ENCODE peak calls at places on chromosomes 3 and 15, in eight cellular contexts. A is HCT116, N is H1, B is endothelial cell of umbilical vein, H is A549, W is HepG2, O is K562, D is GM12878. X is an unnamed sample.

GRCh38 chr15:73982251-73982962 is 9.7 kb downstream of the STOML1 start:
- DNase-seq in D (no peak), B (peak), W (no peak), H (no peak), N (no peak), A (no peak), O (no peak), X (no peak)

GRCh38 chr15:87949214-87949933 is 307.2 kb downstream of the NTRK3 start:
- DNase-seq in B (no peak), H (no peak), A (no peak), W (no peak), O (no peak), D (no peak), N (no peak), X (no peak)

GRCh38 chr15:70632981-70633380 is 130.4 kb downstream of the UACA start:
- DNase-seq in N (no peak), H (no peak), O (no peak), B (no peak), A (no peak), W (no peak), D (no peak), X (peak)

GRCh38 chr15:82580713-82581112 is 40.5 kb upstream of the RPS17 start:
- DNase-seq in B (no peak), O (no peak), W (no peak), A (no peak), D (no peak), H (no peak), N (no peak), X (no peak)

GRCh38 chr3:108346301-108346989 is 50.1 kb downstream of the HHLA2 start:
- DNase-seq in D (no peak), A (no peak), B (no peak), W (no peak), O (no peak), H (no peak), N (no peak), X (peak)

GRCh38 chr15:78004919-78005634 is 72.4 kb downstream of the TBC1D2B start:
- DNase-seq in D (no peak), H (peak), O (no peak), N (no peak), B (peak), A (no peak), W (no peak), X (no peak)

GRCh38 chr3:185152433-185153169 is at the start of gene C3orf70:
- DNase-seq in A (no peak), B (peak), D (no peak), H (peak), N (peak), W (no peak), O (peak), X (peak)

GRCh38 chr3:29468150-29468549 is 187.3 kb downstream of the RBMS3 start:
- DNase-seq in H (no peak), A (no peak), D (no peak), B (no peak), W (no peak), O (no peak), N (no peak), X (no peak)

GRCh38 chr3:49236226-49236625 is 40.8 kb downstream of the C3orf62 start:
- DNase-seq in N (no peak), W (no peak), O (no peak), H (no peak), A (no peak), B (peak), D (no peak), X (no peak)

GRCh38 chr3:197135212-197135611 is 105.6 kb upstream of the MELTF start:
- DNase-seq in H (no peak), O (no peak), A (no peak), B (peak), D (no peak), W (no peak), N (no peak), X (no peak)
- TF ChIP-seq MAX in H (no peak), O (no peak), A (no peak), B (no peak), D (no peak), W (no peak), N (no peak), X (no peak)

GRCh38 chr15:96341465-96342142 is 11.1 kb downstream of the NR2F2 start:
- DNase-seq in A (no peak), B (peak), H (no peak), W (no peak), D (no peak), N (peak), O (no peak), X (no peak)

GRCh38 chr15:96339662-96340347 is 9.3 kb downstream of the NR2F2 start:
- DNase-seq in O (no peak), H (no peak), N (no peak), B (peak), W (no peak), D (no peak), A (no peak), X (no peak)

GRCh38 chr15:96340348-96340610 is 9.8 kb downstream of the NR2F2 start:
- DNase-seq in H (no peak), B (peak), W (no peak), D (no peak), A (no peak), N (no peak), O (no peak), X (no peak)

GRCh38 chr15:96342143-96342466 is 11.6 kb downstream of the NR2F2 start:
- DNase-seq in H (no peak), A (no peak), B (peak), W (no peak), D (no peak), O (no peak), N (no peak), X (no peak)

GRCh38 chr15:96340611-96341464 is 10.3 kb downstream of the NR2F2 start:
- DNase-seq in A (no peak), W (no peak), O (no peak), H (peak), B (peak), N (peak), D (no peak), X (no peak)
- TF ChIP-seq POLR2A in A (no peak), W (no peak), O (no peak), H (peak), B (no peak), N (no peak), D (no peak), X (no peak)

DNA sequence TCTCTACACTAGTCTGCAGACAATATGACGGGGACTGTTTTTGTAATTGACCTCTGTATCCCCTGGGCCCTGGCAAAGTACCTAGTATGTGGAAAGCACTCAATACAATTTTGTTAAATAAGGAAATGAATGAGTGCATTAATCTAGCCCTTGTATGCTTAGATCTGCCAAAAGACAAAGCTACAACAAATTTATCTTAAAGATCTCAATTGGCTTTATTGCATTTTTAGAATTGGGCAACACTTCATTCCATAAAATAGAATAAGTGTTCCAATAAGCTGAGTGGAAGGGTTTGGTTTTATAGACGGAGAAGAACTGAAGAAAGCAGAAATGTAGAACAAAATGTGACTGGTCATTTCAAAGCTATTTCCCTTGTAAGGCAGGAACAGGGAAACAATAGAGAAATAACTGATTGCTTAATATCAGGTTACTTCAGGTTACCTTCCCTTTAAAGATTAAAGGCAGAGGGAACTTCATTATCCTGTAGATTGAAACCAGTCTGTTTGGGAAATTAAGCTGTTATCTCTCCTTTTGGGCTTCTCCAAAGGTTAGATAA is 108.3 kb upstream of the MME start:
- DNase-seq in N (no peak), O (no peak), A (no peak), W (no peak), D (no peak), B (peak), H (peak), X (no peak)
- H3K4me3 ChIP-seq in N (no peak), O (no peak), A (no peak), W (no peak), D (no peak), B (no peak), H (no peak), X (no peak)

GRCh38 chr15:95868970-95869369 is 461.5 kb upstream of the NR2F2 start:
- DNase-seq in N (no peak), W (no peak), H (no peak), O (no peak), A (no peak), D (no peak), B (no peak), X (no peak)

GRCh38 chr15:95875141-95875643 is 455.3 kb upstream of the NR2F2 start:
- DNase-seq in D (no peak), O (no peak), H (no peak), A (no peak), B (peak), W (peak), N (no peak), X (no peak)

GRCh38 chr15:95869920-95870319 is 460.6 kb upstream of the NR2F2 start:
- DNase-seq in N (no peak), H (no peak), D (no peak), O (no peak), B (no peak), A (no peak), W (no peak), X (no peak)

GRCh38 chr15:95872366-95872771 is 458.1 kb upstream of the NR2F2 start:
- DNase-seq in O (no peak), A (no peak), H (no peak), W (no peak), N (no peak), D (no peak), B (no peak), X (no peak)

GRCh38 chr15:95874625-95875024 is 455.9 kb upstream of the NR2F2 start:
- DNase-seq in H (no peak), B (no peak), A (no peak), N (no peak), O (no peak), W (no peak), D (no peak), X (no peak)
- TF ChIP-seq MAX in H (no peak), B (no peak), A (no peak), N (no peak), O (no peak), W (no peak), D (no peak), X (no peak)

GRCh38 chr3:111517801-111518200 is 24.2 kb upstream of the CD96 start:
- DNase-seq in A (no peak), N (no peak), D (no peak), O (no peak), B (no peak), W (no peak), H (no peak), X (no peak)
- TF ChIP-seq POLR2A in A (no peak), N (no peak), D (no peak), O (no peak), B (no peak), W (no peak), H (no peak), X (no peak)

GRCh38 chr15:98753726-98754125 is 105.4 kb downstream of the IGF1R start:
- DNase-seq in W (no peak), O (no peak), A (no peak), D (no peak), H (no peak), N (no peak), B (no peak), X (no peak)

GRCh38 chr15:98755781-98756180 is 107.4 kb downstream of the IGF1R start:
- DNase-seq in N (no peak), H (no peak), A (no peak), W (no peak), D (no peak), B (no peak), O (no peak), X (no peak)

GRCh38 chr15:98751767-98752166 is 103.4 kb downstream of the IGF1R start:
- DNase-seq in B (no peak), O (no peak), H (no peak), A (no peak), W (peak), D (no peak), N (no peak), X (no peak)

GRCh38 chr15:98755138-98755537 is 106.8 kb downstream of the IGF1R start:
- DNase-seq in N (no peak), W (no peak), D (no peak), H (peak), O (no peak), A (no peak), B (peak), X (peak)

GRCh38 chr15:98754283-98755022 is 106.1 kb downstream of the IGF1R start:
- DNase-seq in A (no peak), H (peak), D (no peak), O (no peak), W (no peak), B (peak), N (peak), X (no peak)
- H3K4me3 ChIP-seq in A (no peak), H (peak), D (no peak), O (no peak), W (no peak), B (peak), N (no peak), X (no peak)